ENCODE peak calls at places on chromosomes 16 and 17, in nine cellular contexts. R is testis; K is endothelial cell; Z is fibroblast of mammary gland; F is GM13977; P is CD4-positive, alpha-beta T cell; S is RWPE1; G is A549; N is mucosa of descending colon. D is an unnamed sample.

GRCh38 chr16:60788631-60789030 is 1247.6 kb downstream of the CDH8 start:
- DNase-seq in R (no peak), K (no peak), Z (no peak), F (no peak), P (no peak), S (no peak), G (no peak), N (no peak), D (no peak)

GRCh38 chr17:2414665-2415064 is 13.8 kb upstream of the MNT start:
- DNase-seq in R (no peak), K (no peak), Z (no peak), F (no peak), P (no peak), S (no peak), G (no peak), N (no peak), D (no peak)

GRCh38 chr17:67801626-67802175 is 23.6 kb upstream of the BPTF start:
- DNase-seq in R (no peak), K (no peak), Z (no peak), F (no peak), P (no peak), S (no peak), G (no peak), N (no peak), D (no peak)

GRCh38 chr16:89369266-89369895 is 121.0 kb downstream of the ANKRD11 start:
- DNase-seq in R (no peak), K (no peak), Z (no peak), F (no peak), P (no peak), S (no peak), G (no peak), N (no peak), D (no peak)

GRCh38 chr17:68301438-68301959 is 10.2 kb downstream of the ARSG start:
- DNase-seq in R (no peak), K (peak; percentile 28), Z (no peak), F (no peak), P (no peak), S (no peak), G (no peak), N (no peak), D (no peak)

GRCh38 chr17:27657620-27658019 is 26.6 kb downstream of the LGALS9 start:
- DNase-seq in R (no peak), K (peak; percentile 50), Z (peak; percentile 9), F (no peak), P (no peak), S (no peak), G (no peak), N (no peak), D (no peak)

GRCh38 chr17:30599424-30600061 is 122.3 kb downstream of the GOSR1 start:
- DNase-seq in R (no peak), K (no peak), Z (no peak), F (no peak), P (no peak), S (no peak), G (no peak), N (no peak), D (no peak)

GRCh38 chr17:885971-886571 is 93.5 kb downstream of the NXN start:
- DNase-seq in R (peak; percentile 47), K (no peak), Z (peak; percentile 52), F (no peak), P (no peak), S (no peak), G (no peak), N (no peak), D (no peak)

GRCh38 chr17:82375359-82376041 is 3.9 kb downstream of the UTS2R start:
- DNase-seq in R (no peak), K (no peak), Z (no peak), F (no peak), P (no peak), S (no peak), G (no peak), N (peak; percentile 43), D (no peak)

GRCh38 chr17:38578641-38579480 is 26.9 kb downstream of the SRCIN1 start:
- DNase-seq in R (no peak), K (no peak), Z (no peak), F (no peak), P (no peak), S (no peak), G (no peak), N (peak; percentile 35), D (no peak)

GRCh38 chr17:28499366-28499668 is 6.8 kb upstream of the FOXN1 start:
- DNase-seq in R (no peak), K (no peak), Z (no peak), F (no peak), P (no peak), S (no peak), G (no peak), N (peak; percentile 84), D (no peak)

GRCh38 chr17:8459109-8459508 is 23.4 kb downstream of the NDEL1 start:
- DNase-seq in R (no peak), K (no peak), Z (no peak), F (no peak), P (no peak), S (no peak), G (no peak), N (no peak), D (no peak)

GRCh38 chr16:8346291-8346690 is 244.0 kb downstream of the TMEM114 start:
- DNase-seq in R (peak; percentile 15), K (peak; percentile 34), Z (no peak), F (no peak), P (no peak), S (no peak), G (no peak), N (no peak), D (no peak)

GRCh38 chr16:3501783-3502400 is 1.1 kb downstream of the CLUAP1 start:
- DNase-seq in R (no peak), K (no peak), Z (no peak), F (no peak), P (no peak), S (no peak), G (no peak), N (no peak), D (peak; percentile 16)

GRCh38 chr16:50972899-50973298 is 178.2 kb downstream of the SALL1 start:
- DNase-seq in R (no peak), K (no peak), Z (no peak), F (no peak), P (no peak), S (no peak), G (no peak), N (no peak), D (no peak)

GRCh38 chr17:2403044-2403443 is 2.2 kb upstream of the MNT start:
- DNase-seq in R (no peak), K (no peak), Z (no peak), F (no peak), P (no peak), S (no peak), G (no peak), N (peak; percentile 10), D (peak; percentile 24)

GRCh38 chr16:75272097-75272548 is 20.7 kb upstream of the BCAR1 start:
- DNase-seq in R (no peak), K (no peak), Z (no peak), F (no peak), P (no peak), S (no peak), G (no peak), N (no peak), D (no peak)

GRCh38 chr17:77410470-77410869 is 269.7 kb downstream of the SEC14L1 start:
- DNase-seq in R (no peak), K (no peak), Z (no peak), F (no peak), P (no peak), S (no peak), G (no peak), N (no peak), D (no peak)

GRCh38 chr17:4679652-4680051 is 24.3 kb downstream of the PELP1 start:
- DNase-seq in R (no peak), K (no peak), Z (peak; percentile 75), F (no peak), P (no peak), S (peak; percentile 58), G (peak; percentile 74), N (no peak), D (no peak)

GRCh38 chr17:64077409-64077808 is 52.5 kb downstream of the ERN1 start:
- DNase-seq in R (no peak), K (no peak), Z (peak; percentile 31), F (no peak), P (no peak), S (no peak), G (no peak), N (peak; percentile 61), D (peak; percentile 97)

GRCh38 chr17:4750606-4751005 is 10.9 kb upstream of the CXCL16 start:
- DNase-seq in R (no peak), K (no peak), Z (no peak), F (no peak), P (no peak), S (no peak), G (no peak), N (no peak), D (no peak)

GRCh38 chr17:9115446-9116265 is 94.3 kb downstream of the NTN1 start:
- DNase-seq in R (peak; percentile 22), K (peak; percentile 18), Z (peak; percentile 76), F (peak; percentile 50), P (no peak), S (no peak), G (peak; percentile 67), N (peak; percentile 64), D (no peak)

DNA sequence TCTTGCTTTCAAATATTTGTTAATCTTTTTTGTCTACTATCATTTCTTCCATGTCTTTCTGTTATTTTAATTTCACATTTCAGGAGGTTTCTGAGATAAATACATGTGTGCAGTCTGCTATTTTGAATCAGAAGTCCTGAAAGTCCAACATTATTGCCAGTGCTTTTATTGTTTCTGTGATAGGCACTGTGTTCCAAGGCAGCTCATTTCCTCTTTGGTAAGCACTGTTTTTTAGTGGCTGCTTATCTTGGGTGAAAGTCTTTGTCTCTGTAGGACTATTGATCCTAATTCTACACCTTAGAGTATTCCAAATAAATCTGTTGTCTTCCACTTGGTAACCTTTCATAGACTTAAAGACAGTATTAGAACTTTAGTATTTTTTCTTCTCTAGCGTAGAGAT is 76.1 kb downstream of the PPM1E start:
- DNase-seq in R (no peak), K (no peak), Z (no peak), F (no peak), P (no peak), S (no peak), G (no peak), N (no peak), D (no peak)
- TF ChIP-seq CTCF in R (no peak), K (no peak), Z (no peak), F (no peak), P (no peak), S (no peak), G (no peak), N (no peak), D (no peak)

GRCh38 chr17:75034236-75034908 is 12.4 kb downstream of the ATP5PD start:
- DNase-seq in R (peak; percentile 93), K (peak; percentile 94), Z (peak; percentile 88), F (peak; percentile 83), P (peak; percentile 64), S (peak; percentile 60), G (peak; percentile 81), N (peak; percentile 89), D (peak; percentile 76)
- TF ChIP-seq CTCF in R (no peak), K (no peak), Z (no peak), F (no peak), P (no peak), S (no peak), G (no peak), N (no peak), D (no peak)

GRCh38 chr16:85633438-85633743 is 20.3 kb downstream of the GSE1 start:
- DNase-seq in R (no peak), K (no peak), Z (no peak), F (no peak), P (no peak), S (no peak), G (no peak), N (no peak), D (no peak)
- TF ChIP-seq CTCF in R (no peak), K (no peak), Z (no peak), F (no peak), P (no peak), S (no peak), G (no peak), N (no peak), D (no peak)

GRCh38 chr16:5025171-5025632 is 8.5 kb downstream of the NAGPA start:
- DNase-seq in R (peak; percentile 71), K (peak; percentile 55), Z (no peak), F (no peak), P (no peak), S (no peak), G (peak; percentile 49), N (no peak), D (no peak)
- TF ChIP-seq CTCF in R (peak; percentile 38), K (no peak), Z (no peak), F (peak; percentile 26), P (no peak), S (no peak), G (peak; percentile 19), N (no peak), D (no peak)

D was measured in CD14-positive monocyte.